ENCODE peak calls at places on chromosomes 2 and 18, in nine cellular contexts. J is sigmoid colon; K is body of pancreas; A is tibial nerve; Q is thyroid gland; U is CD8-positive, alpha-beta T cell; H is suprapubic skin; F is heart left ventricle; C is DND-41. D is an unnamed sample.

GRCh38 chr2:197251163-197251562 is 59.4 kb downstream of the ANKRD44 start:
- DNase-seq in J (no peak), K (no peak), A (no peak), Q (no peak), U (no peak), H (no peak), F (no peak), C (no peak), D (no peak)

GRCh38 chr2:226701052-226701451 is 98.6 kb downstream of the IRS1 start:
- DNase-seq in J (no peak), K (peak; percentile 11), A (no peak), Q (no peak), U (no peak), H (no peak), F (no peak), C (no peak), D (no peak)

GRCh38 chr2:118832071-118832790 is 15.2 kb downstream of the EN1 start:
- DNase-seq in J (no peak), K (no peak), A (no peak), Q (no peak), U (no peak), H (peak; percentile 55), F (no peak), C (no peak), D (no peak)

GRCh38 chr2:188765522-188765921 is 208.7 kb upstream of the COL3A1 start:
- DNase-seq in J (no peak), K (no peak), A (no peak), Q (peak; percentile 7), U (no peak), H (no peak), F (no peak), C (no peak), D (no peak)

GRCh38 chr18:77206676-77207370 is 42.8 kb upstream of the GALR1 start:
- DNase-seq in J (peak; percentile 86), K (peak; percentile 24), A (peak; percentile 49), Q (no peak), U (no peak), H (peak; percentile 75), F (peak; percentile 64), C (no peak), D (no peak)

GRCh38 chr18:36534154-36534688 is 236.7 kb downstream of the FHOD3 start:
- DNase-seq in J (no peak), K (no peak), A (no peak), Q (no peak), U (no peak), H (no peak), F (no peak), C (peak; percentile 13), D (no peak)

GRCh38 chr18:44626807-44627206 is 53.9 kb upstream of the SETBP1 start:
- DNase-seq in J (no peak), K (no peak), A (no peak), Q (no peak), U (no peak), H (no peak), F (no peak), C (no peak), D (no peak)

GRCh38 chr2:110660558-110660957 is 17.3 kb downstream of the BUB1 start:
- DNase-seq in J (no peak), K (no peak), A (no peak), Q (no peak), U (no peak), H (no peak), F (no peak), C (no peak), D (no peak)

GRCh38 chr2:119008108-119008507 is 66.1 kb downstream of the MARCO start:
- DNase-seq in J (no peak), K (no peak), A (no peak), Q (no peak), U (no peak), H (no peak), F (no peak), C (no peak), D (no peak)

GRCh38 chr2:168139791-168140190 is 107.6 kb downstream of the STK39 start:
- DNase-seq in J (no peak), K (no peak), A (no peak), Q (no peak), U (no peak), H (no peak), F (no peak), C (no peak), D (no peak)

GRCh38 chr2:173090291-173090877 is 14.7 kb downstream of the MAP3K20 start:
- DNase-seq in J (no peak), K (no peak), A (no peak), Q (peak; percentile 56), U (no peak), H (no peak), F (peak; percentile 66), C (no peak), D (no peak)

GRCh38 chr18:55334875-55335274 is 253.1 kb downstream of the TCF4 start:
- DNase-seq in J (peak; percentile 71), K (peak; percentile 42), A (peak; percentile 62), Q (peak; percentile 16), U (no peak), H (no peak), F (peak; percentile 75), C (no peak), D (no peak)
- TF ChIP-seq CTCF in J (no peak), K (no peak), A (no peak), Q (no peak), U (no peak), H (no peak), F (no peak), C (no peak), D (no peak)

GRCh38 chr18:78293940-78294401 is 685.6 kb upstream of the SALL3 start:
- DNase-seq in J (no peak), K (no peak), A (no peak), Q (no peak), U (no peak), H (no peak), F (peak; percentile 26), C (no peak), D (no peak)

GRCh38 chr18:78296152-78296551 is 683.5 kb upstream of the SALL3 start:
- DNase-seq in J (no peak), K (no peak), A (no peak), Q (no peak), U (no peak), H (no peak), F (no peak), C (no peak), D (no peak)

GRCh38 chr18:78297048-78297447 is 682.6 kb upstream of the SALL3 start:
- DNase-seq in J (no peak), K (no peak), A (no peak), Q (no peak), U (no peak), H (no peak), F (no peak), C (no peak), D (no peak)

GRCh38 chr18:78293516-78293915 is 686.1 kb upstream of the SALL3 start:
- DNase-seq in J (no peak), K (no peak), A (no peak), Q (no peak), U (no peak), H (no peak), F (peak; percentile 20), C (no peak), D (no peak)

GRCh38 chr18:78295271-78295670 is 684.3 kb upstream of the SALL3 start:
- DNase-seq in J (no peak), K (no peak), A (no peak), Q (no peak), U (no peak), H (no peak), F (peak; percentile 26), C (no peak), D (no peak)
- H3K9me3 ChIP-seq in J (no peaks in the 10 kb centered on the region), K (no peaks in the 10 kb centered on the region), A (no peaks in the 10 kb centered on the region), Q (no peaks in the 10 kb centered on the region), U (no peaks in the 10 kb centered on the region), H (no peaks in the 10 kb centered on the region), F (no peaks in the 10 kb centered on the region), C (no peaks in the 10 kb centered on the region), D (no peaks in the 10 kb centered on the region)

GRCh38 chr2:18477333-18477732 is 83.1 kb downstream of the RDH14 start:
- DNase-seq in J (no peak), K (no peak), A (no peak), Q (no peak), U (no peak), H (no peak), F (no peak), C (no peak), D (no peak)

GRCh38 chr2:18475884-18476283 is 84.6 kb downstream of the RDH14 start:
- DNase-seq in J (no peak), K (no peak), A (no peak), Q (no peak), U (no peak), H (no peak), F (no peak), C (no peak), D (no peak)

GRCh38 chr2:18476484-18476883 is 84.0 kb downstream of the RDH14 start:
- DNase-seq in J (no peak), K (no peak), A (no peak), Q (no peak), U (no peak), H (no peak), F (no peak), C (no peak), D (no peak)

GRCh38 chr2:18473241-18473841 is 87.1 kb downstream of the RDH14 start:
- DNase-seq in J (peak; percentile 79), K (peak; percentile 35), A (peak; percentile 39), Q (no peak), U (no peak), H (no peak), F (peak; percentile 40), C (no peak), D (no peak)

DNA sequence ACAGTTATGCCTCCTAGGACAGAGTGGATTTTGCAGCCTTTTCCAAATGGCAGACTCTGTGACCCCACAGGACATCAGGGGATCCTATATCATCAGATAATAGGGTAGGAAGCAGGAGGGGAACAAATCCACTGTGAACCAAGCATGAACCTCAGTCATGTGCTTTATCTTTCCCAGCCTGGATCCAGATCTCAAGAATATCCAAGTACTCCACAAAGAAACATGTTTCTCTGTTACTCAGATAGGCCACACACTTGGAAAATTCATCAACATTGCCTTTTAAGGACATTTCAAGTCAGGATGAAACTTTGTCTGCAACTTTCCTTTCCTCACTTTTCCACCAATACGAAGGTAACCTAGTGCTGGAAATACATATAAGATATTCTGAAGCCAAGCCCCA is 85.8 kb downstream of the RDH14 start:
- DNase-seq in J (no peak), K (no peak), A (no peak), Q (no peak), U (no peak), H (no peak), F (no peak), C (no peak), D (no peak)
- H3K27ac ChIP-seq in J (peak overlapping the region; percentile 40), K (no peak overlapping the region), A (no peak overlapping the region), Q (no peak overlapping the region), U (no peak overlapping the region), H (peak overlapping the region; percentile 56), F (no peak overlapping the region), C (no peak overlapping the region), D (no peak overlapping the region)

DNA sequence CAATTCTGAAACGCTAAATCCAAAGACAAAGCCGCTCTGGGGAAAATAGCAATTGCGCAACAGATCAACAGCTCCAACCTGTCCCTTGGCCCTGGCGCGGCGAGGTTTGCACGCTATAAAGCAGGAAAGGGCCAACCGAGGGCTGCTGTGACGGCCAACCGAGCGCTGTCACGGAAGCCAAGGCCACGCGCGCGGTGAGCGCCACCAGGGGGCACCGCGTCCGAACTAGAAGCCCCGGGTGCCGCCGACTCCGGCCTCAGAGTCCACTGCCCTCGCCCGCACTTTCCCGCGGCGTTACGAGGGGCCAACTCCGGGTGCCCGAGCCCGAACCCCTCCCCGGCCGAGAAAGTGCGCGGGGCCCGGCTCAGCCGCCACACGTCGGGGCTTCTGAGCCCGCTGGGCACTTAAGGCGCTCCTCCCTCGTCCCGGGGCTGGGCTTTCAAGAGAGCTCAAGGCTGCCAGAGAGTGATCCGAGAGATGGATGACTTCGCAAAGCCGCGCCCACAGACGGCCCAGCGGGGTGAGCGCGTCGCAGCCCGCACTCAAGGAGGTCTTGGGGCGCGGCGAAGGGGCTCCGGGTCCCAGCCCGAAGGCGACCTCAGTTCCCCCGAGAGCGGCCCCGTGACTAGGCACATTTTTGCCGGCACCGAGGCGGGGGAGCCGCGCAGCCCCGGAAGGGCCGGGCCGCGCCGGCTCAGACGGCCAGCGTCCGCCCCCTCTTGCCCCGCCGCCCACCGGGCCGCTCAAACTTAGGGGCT is 897 bp downstream of the NFE2L2 start:
- DNase-seq in J (peak; percentile 99), K (peak; percentile 98), A (peak; percentile 99), Q (peak; percentile 98), U (peak; percentile 95), H (peak; percentile 99), F (peak; percentile 99), C (peak; percentile 95), D (peak; percentile 96)
- TF ChIP-seq CTCF in J (peak; percentile 91), K (peak; percentile 71), A (peak; percentile 84), Q (peak; percentile 92), U (peak; percentile 82), H (peak; percentile 91), F (peak; percentile 95), C (peak; percentile 88), D (peak; percentile 88)